ENCODE peak calls at places on chromosomes 16 and 17, in five cellular contexts. H is SK-N-SH, I is HepG2, R is GM12878, G is K562. M is an unnamed sample.

GRCh38 chr17:72529386-72529785 is 408.6 kb downstream of the SOX9 start:
- DNase-seq in I (no peak), H (no peak), R (no peak), G (no peak), M (no peak)

GRCh38 chr17:68512967-68513474 is 791 bp downstream of the PRKAR1A start:
- DNase-seq in H (peak; percentile 41), I (no peak), G (peak; percentile 55), R (no peak), M (peak; percentile 16)

GRCh38 chr16:57042157-57043111 is 49.9 kb upstream of the CPNE2 start:
- DNase-seq in R (peak; percentile 88), H (no peak), I (no peak), G (no peak), M (peak; percentile 79)

GRCh38 chr17:48027322-48027981 is 10.1 kb downstream of the COPZ2 start:
- DNase-seq in R (no peak), I (no peak), H (no peak), G (peak; percentile 51), M (no peak)

GRCh38 chr16:66391726-66392670 is 25.5 kb downstream of the CDH5 start:
- DNase-seq in H (no peak), R (no peak), G (no peak), I (no peak), M (no peak)

GRCh38 chr17:70119961-70120360 is 44.9 kb downstream of the KCNJ16 start:
- DNase-seq in H (no peak), I (no peak), G (no peak), R (no peak), M (no peak)

GRCh38 chr17:45709889-45710288 is 74.2 kb upstream of the CRHR1 start:
- DNase-seq in I (no peak), H (no peak), G (no peak), R (no peak), M (no peak)

GRCh38 chr17:56866496-56866895 is 32.5 kb downstream of the DGKE start:
- DNase-seq in G (peak; percentile 9), H (no peak), R (no peak), I (no peak), M (no peak)

GRCh38 chr17:74512624-74513084 is 18.6 kb downstream of the CD300LB start:
- DNase-seq in G (no peak), H (no peak), I (no peak), R (peak; percentile 26), M (peak; percentile 89)

GRCh38 chr16:77944631-77945030 is 77.7 kb upstream of the CLEC3A start:
- DNase-seq in R (no peak), G (no peak), I (no peak), H (no peak), M (no peak)

GRCh38 chr17:30093463-30094147 is 23.0 kb upstream of the NSRP1 start:
- DNase-seq in G (peak; percentile 75), R (peak; percentile 32), H (peak; percentile 76), I (peak; percentile 49), M (no peak)

GRCh38 chr17:33435716-33436301 is 142.7 kb upstream of the ASIC2 start:
- DNase-seq in G (no peak), I (no peak), R (no peak), H (no peak), M (no peak)

GRCh38 chr17:13462673-13463124 is 139.0 kb downstream of the HS3ST3A1 start:
- DNase-seq in R (no peak), I (peak; percentile 83), H (no peak), G (no peak), M (no peak)

GRCh38 chr16:62289230-62289629 is 253.0 kb upstream of the CDH8 start:
- DNase-seq in R (no peak), H (no peak), I (no peak), G (no peak), M (no peak)

GRCh38 chr17:11144358-11145233 is 96.4 kb upstream of the SHISA6 start:
- DNase-seq in H (peak; percentile 24), G (peak; percentile 21), R (no peak), I (peak; percentile 18), M (peak; percentile 2)

GRCh38 chr17:76076765-76077581 is 2.0 kb upstream of the ZACN start:
- DNase-seq in H (peak; percentile 57), I (no peak), R (no peak), G (no peak), M (peak; percentile 49)

GRCh38 chr17:40179923-40180659 is 2.8 kb downstream of the RAPGEFL1 start:
- DNase-seq in R (no peak), I (no peak), H (no peak), G (no peak), M (no peak)

GRCh38 chr17:81733507-81734404 is 21.7 kb downstream of the SLC25A10 start:
- DNase-seq in I (peak; percentile 65), G (peak; percentile 81), R (no peak), H (peak; percentile 100), M (peak; percentile 86)
- TF ChIP-seq GABPA in I (no peak), G (no peak), R (no peak), H (no peak), M (no peak)

DNA sequence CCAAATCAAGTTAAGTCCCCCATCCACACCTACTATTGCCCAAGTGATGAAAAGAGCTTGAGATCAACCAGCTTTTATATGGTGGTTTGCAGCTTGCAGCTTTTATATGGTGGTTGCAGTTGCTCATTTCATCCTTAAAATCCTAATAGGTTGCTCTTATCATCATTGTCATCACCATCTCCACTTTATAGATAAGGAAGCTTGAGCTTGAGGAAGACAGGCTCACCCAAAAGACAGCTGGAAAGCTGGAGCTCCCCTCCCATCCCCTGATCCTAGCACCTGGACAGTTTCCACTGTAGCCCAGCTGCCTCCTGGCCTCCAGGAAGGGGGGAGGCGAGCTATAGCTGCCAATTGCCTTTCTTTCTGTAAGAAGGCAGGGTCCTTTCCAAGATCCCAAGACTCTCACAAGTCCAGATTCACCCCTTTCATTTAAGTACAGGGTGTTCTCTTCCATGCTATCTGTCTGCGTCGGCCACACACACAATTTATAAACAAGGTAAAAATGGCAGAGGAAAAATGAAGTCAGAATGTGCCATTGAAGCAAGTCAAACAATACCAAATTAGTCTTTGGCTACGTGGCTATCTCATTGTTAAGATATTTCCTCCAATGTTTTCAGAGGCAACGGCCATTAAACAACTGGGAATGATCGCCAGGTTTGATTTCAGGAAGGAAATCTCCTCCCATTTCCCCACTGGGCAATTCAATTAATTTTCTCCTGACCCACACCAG is 63.3 kb downstream of the PECAM1 start:
- DNase-seq in I (no peak), R (no peak), H (no peak), G (no peak), M (no peak)
- TF ChIP-seq REST in I (no peak), R (no peak), H (no peak), G (no peak), M (no peak)

DNA sequence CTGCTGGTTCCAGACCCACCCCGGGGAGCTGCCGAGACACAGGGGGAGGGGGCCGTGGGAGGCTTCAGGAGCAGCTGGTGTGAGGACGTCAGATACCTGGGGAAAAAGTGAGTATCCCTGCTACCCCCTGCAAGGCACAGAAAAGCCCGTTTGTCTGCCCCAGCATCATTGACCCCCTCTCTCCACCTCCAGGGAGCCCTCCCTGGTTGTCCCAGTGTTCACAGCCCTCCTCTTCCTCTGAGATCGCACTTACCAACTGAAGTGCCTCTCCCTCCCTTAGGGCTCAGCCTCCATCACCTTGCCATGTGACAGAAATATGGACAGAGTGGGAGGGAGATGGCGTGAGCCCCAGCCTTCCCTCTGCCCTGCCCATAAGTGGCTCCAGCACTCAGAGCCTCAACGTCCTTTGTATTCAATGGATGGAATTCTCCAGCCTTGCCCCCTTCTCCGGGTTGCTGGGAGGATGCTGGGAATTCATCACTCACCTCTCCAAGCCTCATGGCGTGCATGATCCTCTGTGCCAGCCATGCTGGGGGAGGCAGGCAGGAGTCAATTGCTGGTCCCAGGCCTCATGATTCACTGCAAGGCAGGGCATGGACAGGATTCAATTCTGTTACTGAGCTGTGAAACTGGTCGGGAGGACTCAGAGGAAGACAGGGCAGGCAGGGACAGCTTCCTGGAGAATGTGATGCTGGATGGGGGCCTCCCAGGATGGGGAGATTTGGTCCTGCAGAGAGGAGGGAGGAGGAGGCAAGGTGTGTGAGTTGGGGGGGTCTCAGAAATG is 14.6 kb downstream of the SPNS3 start:
- DNase-seq in I (no peak), G (no peak), H (no peak), R (no peak), M (no peak)
- TF ChIP-seq GABPA in I (no peak), G (no peak), H (no peak), R (no peak), M (no peak)

GRCh38 chr17:43369986-43370385 is 28.8 kb upstream of the ARL4D start:
- DNase-seq in H (no peak), G (no peak), R (no peak), I (no peak), M (no peak)

GRCh38 chr17:43371227-43371821 is 27.5 kb upstream of the ARL4D start:
- DNase-seq in H (no peak), G (no peak), R (no peak), I (no peak), M (no peak)

GRCh38 chr17:43373343-43373742 is 25.4 kb upstream of the ARL4D start:
- DNase-seq in I (no peak), R (no peak), H (no peak), G (no peak), M (no peak)

GRCh38 chr17:43368740-43369506 is 29.9 kb upstream of the ARL4D start:
- DNase-seq in I (peak; percentile 88), H (peak; percentile 75), G (no peak), R (no peak), M (peak; percentile 79)

GRCh38 chr17:43372273-43372911 is 26.4 kb upstream of the ARL4D start:
- DNase-seq in R (peak; percentile 79), I (no peak), H (no peak), G (no peak), M (peak; percentile 37)
- TF ChIP-seq REST in R (no peak), I (no peak), H (no peak), G (no peak), M (no peak)

GRCh38 chr16:54286330-54287017 is at the start of gene IRX3:
- DNase-seq in G (no peak), I (peak; percentile 91), H (peak; percentile 95), R (no peak), M (peak; percentile 82)

GRCh38 chr16:54289242-54290051 is 2.9 kb upstream of the IRX3 start:
- DNase-seq in I (no peak), H (no peak), R (no peak), G (no peak), M (no peak)

GRCh38 chr16:54287018-54287757 is 601 bp upstream of the IRX3 start:
- DNase-seq in G (no peak), R (no peak), I (no peak), H (no peak), M (no peak)

GRCh38 chr16:54288592-54289241 is 2.1 kb upstream of the IRX3 start:
- DNase-seq in I (no peak), H (no peak), G (no peak), R (no peak), M (no peak)

DNA sequence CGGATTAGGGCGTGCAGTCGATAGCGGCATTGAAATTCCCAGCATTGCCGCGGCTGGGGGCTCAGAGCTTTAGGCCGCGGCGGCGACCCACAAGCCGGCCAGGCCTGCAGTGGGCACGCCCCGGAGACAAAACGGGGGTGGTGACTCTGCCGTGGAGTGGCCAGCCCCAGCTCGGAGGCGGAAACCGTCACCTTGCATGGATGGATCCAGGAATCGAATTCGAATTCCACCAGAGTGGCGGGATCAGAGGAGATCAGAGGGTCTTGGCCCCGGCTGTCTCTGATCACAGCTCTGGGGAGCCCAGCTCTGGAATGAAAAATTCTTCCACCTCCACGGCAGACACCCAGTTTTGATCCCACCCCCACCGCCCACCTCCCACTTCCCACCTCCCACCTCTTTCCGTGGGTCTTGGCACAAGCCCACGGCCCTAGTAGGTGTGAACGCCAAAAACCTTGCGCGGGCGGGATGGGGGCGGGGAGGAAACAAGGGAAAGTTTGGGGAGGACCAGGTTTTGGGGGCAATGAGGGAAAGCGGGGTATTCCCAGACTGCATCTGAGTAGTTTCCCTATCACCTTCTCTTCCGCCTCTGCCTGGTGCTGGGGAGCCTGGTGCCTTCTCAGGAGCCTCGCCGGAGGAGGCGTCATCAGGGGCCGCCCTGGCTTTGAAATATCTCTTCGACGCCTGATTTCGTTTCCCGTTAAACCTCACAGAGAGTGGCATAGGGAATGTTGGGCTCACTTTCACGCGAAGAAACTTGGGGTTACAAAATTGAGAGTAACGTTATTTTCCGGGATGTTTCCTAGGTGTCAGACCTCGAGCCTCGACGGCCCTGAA is 1.4 kb upstream of the IRX3 start:
- DNase-seq in H (no peak), G (no peak), R (no peak), I (no peak), M (no peak)
- TF ChIP-seq GABPA in H (no peak), G (no peak), R (no peak), I (no peak), M (no peak)

M was measured in HL-60.